ENCODE peak calls at places on chromosomes 4 and X, in eight cellular contexts. B is progenitor cell of endocrine pancreas, S is cardiac muscle cell, I is epithelial cell of esophagus, R is AG10803, H is testis, Q is foreskin fibroblast, E is HFF-Myc. T is an unnamed sample.

GRCh38 chr4:134906404-134907023 is 704.9 kb upstream of the PABPC4L start:
- DNase-seq in Q (no peak), R (no peak), B (no peak), I (peak), E (no peak), H (peak), S (peak), T (no peak)

GRCh38 chr4:4859799-4860380 is 425 bp downstream of the MSX1 start:
- DNase-seq in B (no peak), Q (no peak), I (no peak), S (no peak), R (no peak), H (no peak), E (no peak), T (no peak)

GRCh38 chrX:153731117-153731844 is 6.6 kb downstream of the ABCD1 start:
- DNase-seq in I (no peak), H (no peak), S (peak), B (no peak), E (no peak), R (no peak), Q (no peak), T (no peak)

GRCh38 chrX:53724872-53725271 is 38.4 kb upstream of the HUWE1 start:
- DNase-seq in H (no peak), E (no peak), Q (no peak), R (no peak), I (no peak), S (no peak), B (no peak), T (no peak)

GRCh38 chrX:150405576-150405975 is 42.5 kb downstream of the MAMLD1 start:
- DNase-seq in H (no peak), I (no peak), B (no peak), E (no peak), R (no peak), S (no peak), Q (no peak), T (no peak)

GRCh38 chr4:152398060-152398459 is 137.8 kb downstream of the FBXW7 start:
- DNase-seq in Q (no peak), B (no peak), R (no peak), S (peak), E (no peak), H (no peak), I (peak), T (no peak)

GRCh38 chrX:132292753-132293152 is 73.5 kb upstream of the RAP2C start:
- DNase-seq in I (peak), B (no peak), E (peak), R (peak), Q (peak), H (peak), S (peak), T (no peak)

GRCh38 chr4:145339075-145339725 is 142.5 kb upstream of the SMAD1 start:
- DNase-seq in B (no peak), S (no peak), R (no peak), H (no peak), Q (no peak), E (no peak), I (no peak), T (no peak)

GRCh38 chr4:125115941-125116340 is 198.8 kb upstream of the FAT4 start:
- DNase-seq in I (peak), Q (peak), S (no peak), H (no peak), R (no peak), E (no peak), B (no peak), T (no peak)

GRCh38 chrX:79728421-79728820 is 286.1 kb upstream of the TBX22 start:
- DNase-seq in H (no peak), Q (no peak), B (no peak), E (no peak), S (no peak), I (no peak), R (no peak), T (no peak)

GRCh38 chr4:119037709-119038463 is 97.7 kb upstream of the MYOZ2 start:
- DNase-seq in S (peak), E (no peak), B (no peak), H (no peak), Q (no peak), R (peak), I (no peak), T (no peak)

GRCh38 chrX:102746134-102746584 is 25.6 kb downstream of the GPRASP3 start:
- DNase-seq in H (peak), E (no peak), Q (peak), S (peak), B (no peak), R (peak), I (peak), T (no peak)

GRCh38 chrX:28628101-28628500 is 40.9 kb downstream of the IL1RAPL1 start:
- DNase-seq in Q (no peak), R (no peak), S (no peak), H (no peak), I (no peak), E (no peak), B (no peak), T (no peak)

GRCh38 chrX:140767646-140768045 is 58.1 kb downstream of the LINC00632 start:
- DNase-seq in R (peak), S (no peak), B (no peak), Q (no peak), I (no peak), E (no peak), H (no peak), T (no peak)

GRCh38 chr4:94452476-94453300 is 946 bp downstream of the PDLIM5 start:
- DNase-seq in B (peak), H (peak), E (no peak), S (peak), Q (peak), I (peak), R (peak), T (peak)

GRCh38 chr4:113316879-113317278 is 267.4 kb downstream of the ANK2 start:
- DNase-seq in R (no peak), E (no peak), B (no peak), S (no peak), H (no peak), I (no peak), Q (no peak), T (no peak)

GRCh38 chr4:1041147-1041935 is 29.9 kb downstream of the FGFRL1 start:
- DNase-seq in E (no peak), S (peak), Q (no peak), I (peak), H (no peak), R (peak), B (no peak), T (no peak)

GRCh38 chr4:38904090-38904666 is 36.6 kb downstream of the FAM114A1 start:
- DNase-seq in S (no peak), I (no peak), B (no peak), Q (no peak), R (no peak), H (no peak), E (no peak), T (no peak)

GRCh38 chr4:102061133-102061532 is 270.6 kb downstream of the BANK1 start:
- DNase-seq in Q (no peak), S (no peak), B (no peak), R (no peak), I (no peak), H (no peak), E (no peak), T (no peak)

GRCh38 chr4:156606444-156607197 is 365.0 kb downstream of the PDGFC start:
- DNase-seq in B (no peak), H (no peak), I (peak), Q (no peak), S (peak), E (no peak), R (peak), T (no peak)

GRCh38 chr4:165464813-165465381 is 86.1 kb downstream of the CPE start:
- DNase-seq in B (no peak), R (peak), H (peak), Q (peak), S (peak), E (peak), I (peak), T (no peak)

GRCh38 chr4:175776217-175776616 is 35.8 kb downstream of the GPM6A start:
- DNase-seq in Q (no peak), I (peak), S (no peak), B (no peak), H (no peak), E (no peak), R (no peak), T (no peak)

GRCh38 chr4:16005671-16006070 is 42.7 kb upstream of the FGFBP2 start:
- DNase-seq in I (no peak), R (no peak), H (no peak), S (no peak), E (no peak), B (no peak), Q (no peak), T (no peak)

GRCh38 chrX:37993857-37994619 is 12.3 kb upstream of the SYTL5 start:
- DNase-seq in S (no peak), Q (no peak), I (peak), B (no peak), H (peak), R (no peak), E (no peak), T (no peak)

GRCh38 chr4:6402566-6403399 is 69.6 kb downstream of the PPP2R2C start:
- DNase-seq in S (peak), B (no peak), H (no peak), E (no peak), Q (no peak), I (no peak), R (no peak), T (no peak)

DNA sequence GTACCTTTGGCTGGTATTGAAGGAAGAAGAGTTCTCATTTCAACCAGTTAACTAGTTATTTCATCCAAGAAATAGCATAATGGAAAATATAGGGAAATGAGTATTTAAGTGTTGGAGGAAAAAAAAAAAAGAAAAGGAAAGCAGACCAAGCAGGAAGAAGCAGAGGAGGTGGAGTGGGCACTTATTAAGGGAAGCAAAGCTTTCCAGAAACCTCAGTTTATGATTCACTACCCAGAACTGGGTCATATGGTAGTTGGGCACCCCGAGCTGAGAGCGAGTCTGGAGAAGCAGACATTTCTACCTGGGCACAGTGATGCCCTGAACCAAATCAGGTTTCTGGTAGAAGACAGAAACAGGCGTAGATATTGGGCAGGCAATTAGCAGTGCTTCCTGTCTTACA is 27.0 kb downstream of the CCNG2 start:
- DNase-seq in E (no peak), I (no peak), R (no peak), B (no peak), Q (no peak), S (no peak), H (no peak), T (no peak)
- TF ChIP-seq CTCF in E (no peak), I (no peak), R (no peak), B (no peak), Q (no peak), S (no peak), H (no peak), T (no peak)

DNA sequence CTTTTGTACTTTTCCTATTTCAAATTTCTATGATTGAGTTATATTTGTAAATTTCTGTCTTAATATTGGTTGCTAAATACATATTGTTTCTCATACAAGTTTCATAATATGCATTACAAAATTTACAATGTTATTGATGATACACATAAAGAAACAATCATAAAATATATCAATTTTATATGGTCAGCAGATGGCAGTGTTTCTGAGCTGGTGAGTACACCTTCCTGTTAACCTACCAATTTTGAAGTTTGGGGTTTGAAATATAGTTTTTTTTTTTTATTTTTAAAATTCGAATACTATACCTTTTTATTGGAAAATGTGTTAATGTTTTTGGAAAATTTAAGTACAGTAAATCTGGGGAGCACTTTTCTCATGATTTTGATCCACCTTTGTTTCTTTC is 1953.1 kb upstream of the ADGRL3 start:
- DNase-seq in B (no peak), Q (no peak), S (no peak), R (no peak), H (no peak), E (no peak), I (peak), T (no peak)
- TF ChIP-seq CTCF in B (peak), Q (no peak), S (no peak), R (no peak), H (no peak), E (no peak), I (peak), T (peak)

DNA sequence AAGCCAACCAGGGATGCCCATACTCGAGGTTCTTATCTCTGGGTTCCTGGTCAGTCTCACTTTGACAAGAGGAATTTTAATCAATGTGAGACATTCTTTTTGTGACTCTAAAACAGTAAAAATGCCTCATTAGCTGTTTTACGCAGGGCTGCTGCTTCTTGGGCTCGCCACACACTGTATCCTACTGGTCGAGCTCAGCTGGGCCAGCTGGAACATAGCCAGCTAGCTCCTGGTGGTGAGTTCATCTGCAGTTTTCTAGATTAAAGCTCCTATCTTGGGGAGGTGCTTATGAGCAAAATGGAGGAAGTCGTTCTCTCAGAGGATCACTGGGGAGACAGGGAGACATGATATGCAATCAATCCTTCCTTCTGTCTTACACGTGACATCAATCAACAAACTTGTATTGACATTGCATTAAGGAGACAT is 55.9 kb upstream of the LEF1 start:
- DNase-seq in Q (peak), S (peak), B (no peak), H (peak), R (peak), I (no peak), E (no peak), T (no peak)
- TF ChIP-seq CTCF in Q (no peak), S (no peak), B (no peak), H (no peak), R (no peak), I (no peak), E (no peak), T (no peak)

GRCh38 chrX:57925806-57926205 is 15.5 kb upstream of the ZXDA start:
- DNase-seq in Q (no peak), R (no peak), H (no peak), I (no peak), E (no peak), S (no peak), B (no peak), T (no peak)

GRCh38 chrX:57930051-57930450 is 19.8 kb upstream of the ZXDA start:
- DNase-seq in H (no peak), R (no peak), I (peak), Q (no peak), B (no peak), E (no peak), S (no peak), T (no peak)

GRCh38 chrX:57933321-57933720 is 23.1 kb upstream of the ZXDA start:
- DNase-seq in S (no peak), E (no peak), Q (no peak), R (no peak), B (no peak), I (no peak), H (no peak), T (no peak)

GRCh38 chrX:57932266-57932665 is 22.0 kb upstream of the ZXDA start:
- DNase-seq in S (no peak), Q (no peak), R (no peak), B (no peak), E (no peak), I (no peak), H (no peak), T (no peak)

DNA sequence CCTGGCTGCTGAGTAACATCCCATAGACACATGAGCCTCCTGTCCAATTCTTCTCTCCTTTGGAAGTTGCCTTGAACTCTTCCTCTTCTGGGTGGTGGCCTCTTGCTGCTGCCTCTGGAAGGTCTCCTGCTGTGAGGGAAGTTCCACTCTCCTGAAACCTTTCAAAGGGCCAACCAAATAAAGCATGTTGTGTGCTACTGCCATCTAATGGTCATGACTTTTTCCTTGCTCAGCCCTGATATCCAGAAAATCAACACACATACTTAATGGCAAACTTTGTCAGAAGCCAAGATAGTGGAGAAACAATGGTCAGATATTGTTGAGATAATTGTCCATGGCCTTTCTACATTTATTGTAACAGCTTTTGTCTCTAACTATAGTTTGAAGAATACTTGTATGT is 19.1 kb upstream of the ZXDA start:
- DNase-seq in E (no peak), S (peak), B (no peak), R (peak), H (no peak), Q (no peak), I (peak), T (no peak)
- TF ChIP-seq CTCF in E (peak), S (peak), B (peak), R (peak), H (no peak), Q (peak), I (peak), T (no peak)

DNA sequence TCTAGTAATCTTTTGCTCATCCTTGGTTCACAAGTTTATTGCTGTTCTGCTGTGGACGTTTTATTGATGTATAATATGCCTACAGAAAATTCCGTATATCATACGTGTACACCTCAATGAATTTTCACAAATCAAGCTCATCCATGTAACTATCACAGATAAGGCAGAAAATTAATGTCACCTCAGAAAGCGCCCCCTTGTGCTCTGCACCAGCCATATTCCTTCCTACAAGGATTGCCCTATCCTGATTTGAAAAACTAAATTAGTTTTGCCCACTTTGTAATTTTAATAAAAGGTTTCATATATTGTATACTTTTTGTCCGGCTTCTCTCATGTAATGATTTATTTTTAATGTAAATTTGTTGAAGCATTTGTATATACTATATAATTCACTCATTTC is 390.8 kb downstream of the ADGRL3 start:
- DNase-seq in H (no peak), Q (no peak), E (no peak), I (no peak), R (no peak), S (no peak), B (no peak), T (no peak)
- TF ChIP-seq CTCF in H (no peak), Q (no peak), E (no peak), I (peak), R (no peak), S (peak), B (no peak), T (no peak)

T was measured in osteocyte.